ENCODE peak calls at places on chromosome 22, in six cellular contexts. F, E, S, N, C and Z are unnamed samples.

GRCh38 chr22:41501209-41501608 is 32.3 kb downstream of the ACO2 start:
- DNase-seq in F (no peak), E (no peak), S (no peak), N (peak; percentile 27), C (peak; percentile 23), Z (no peak)

GRCh38 chr22:44448271-44448780 is 49.7 kb downstream of the RTL6 start:
- DNase-seq in F (no peak), E (no peak), S (no peak), N (no peak), C (no peak), Z (no peak)

GRCh38 chr22:44668190-44668885 is 33.7 kb upstream of the PRR5 start:
- DNase-seq in F (peak; percentile 80), E (no peak), S (peak; percentile 80), N (no peak), C (no peak), Z (no peak)

GRCh38 chr22:45009881-45010531 is at the start of gene PHF21B:
- DNase-seq in F (peak; percentile 91), E (no peak), S (peak; percentile 75), N (no peak), C (no peak), Z (peak; percentile 52)

GRCh38 chr22:39630721-39631120 is 60.2 kb downstream of the CACNA1I start:
- DNase-seq in F (no peak), E (no peak), S (no peak), N (no peak), C (no peak), Z (no peak)

GRCh38 chr22:35397095-35397904 is 2.6 kb upstream of the MCM5 start:
- DNase-seq in F (no peak), E (no peak), S (no peak), N (no peak), C (peak; percentile 89), Z (no peak)

GRCh38 chr22:19086944-19087343 is 35.3 kb downstream of the DGCR2 start:
- DNase-seq in F (no peak), E (no peak), S (peak; percentile 46), N (no peak), C (no peak), Z (no peak)

GRCh38 chr22:44530106-44530505 is 32.1 kb upstream of the RTL6 start:
- DNase-seq in F (no peak), E (no peak), S (no peak), N (no peak), C (no peak), Z (no peak)

GRCh38 chr22:31952094-31952401 is 7.7 kb downstream of the YWHAH start:
- DNase-seq in F (no peak), E (no peak), S (no peak), N (no peak), C (no peak), Z (no peak)

GRCh38 chr22:44026630-44027511 is 2.8 kb downstream of the PARVB start:
- DNase-seq in F (no peak), E (no peak), S (peak; percentile 41), N (peak; percentile 89), C (no peak), Z (no peak)

GRCh38 chr22:20133930-20134549 is 2.4 kb downstream of the ZDHHC8 start:
- DNase-seq in F (no peak), E (no peak), S (no peak), N (no peak), C (no peak), Z (no peak)

GRCh38 chr22:25729595-25729994 is 12.4 kb upstream of the MYO18B start:
- DNase-seq in F (no peak), E (no peak), S (no peak), N (no peak), C (no peak), Z (no peak)

GRCh38 chr22:32700186-32700882 is 101.2 kb upstream of the TIMP3 start:
- DNase-seq in F (no peak), E (no peak), S (no peak), N (no peak), C (peak; percentile 44), Z (no peak)

GRCh38 chr22:40231618-40232313 is 54.0 kb downstream of the TNRC6B start:
- DNase-seq in F (no peak), E (no peak), S (no peak), N (no peak), C (no peak), Z (no peak)

GRCh38 chr22:19056951-19057401 is 65.2 kb downstream of the DGCR2 start:
- DNase-seq in F (no peak), E (no peak), S (no peak), N (no peak), C (no peak), Z (no peak)

GRCh38 chr22:42292726-42293520 is 22.5 kb upstream of the TCF20 start:
- DNase-seq in F (no peak), E (no peak), S (no peak), N (no peak), C (no peak), Z (no peak)

GRCh38 chr22:42745118-42745517 is 24.4 kb upstream of the A4GALT start:
- DNase-seq in F (no peak), E (no peak), S (no peak), N (no peak), C (no peak), Z (no peak)

GRCh38 chr22:50299724-50300619 is 7.5 kb downstream of the PLXNB2 start:
- DNase-seq in F (peak; percentile 86), E (no peak), S (no peak), N (no peak), C (no peak), Z (no peak)

GRCh38 chr22:50298266-50298637 is 9.2 kb downstream of the PLXNB2 start:
- DNase-seq in F (no peak), E (no peak), S (no peak), N (no peak), C (no peak), Z (no peak)

GRCh38 chr22:50300620-50301257 is 6.7 kb downstream of the PLXNB2 start:
- DNase-seq in F (no peak), E (no peak), S (no peak), N (no peak), C (no peak), Z (no peak)

GRCh38 chr22:50297510-50298265 is 9.8 kb downstream of the PLXNB2 start:
- DNase-seq in F (no peak), E (no peak), S (no peak), N (no peak), C (no peak), Z (no peak)

DNA sequence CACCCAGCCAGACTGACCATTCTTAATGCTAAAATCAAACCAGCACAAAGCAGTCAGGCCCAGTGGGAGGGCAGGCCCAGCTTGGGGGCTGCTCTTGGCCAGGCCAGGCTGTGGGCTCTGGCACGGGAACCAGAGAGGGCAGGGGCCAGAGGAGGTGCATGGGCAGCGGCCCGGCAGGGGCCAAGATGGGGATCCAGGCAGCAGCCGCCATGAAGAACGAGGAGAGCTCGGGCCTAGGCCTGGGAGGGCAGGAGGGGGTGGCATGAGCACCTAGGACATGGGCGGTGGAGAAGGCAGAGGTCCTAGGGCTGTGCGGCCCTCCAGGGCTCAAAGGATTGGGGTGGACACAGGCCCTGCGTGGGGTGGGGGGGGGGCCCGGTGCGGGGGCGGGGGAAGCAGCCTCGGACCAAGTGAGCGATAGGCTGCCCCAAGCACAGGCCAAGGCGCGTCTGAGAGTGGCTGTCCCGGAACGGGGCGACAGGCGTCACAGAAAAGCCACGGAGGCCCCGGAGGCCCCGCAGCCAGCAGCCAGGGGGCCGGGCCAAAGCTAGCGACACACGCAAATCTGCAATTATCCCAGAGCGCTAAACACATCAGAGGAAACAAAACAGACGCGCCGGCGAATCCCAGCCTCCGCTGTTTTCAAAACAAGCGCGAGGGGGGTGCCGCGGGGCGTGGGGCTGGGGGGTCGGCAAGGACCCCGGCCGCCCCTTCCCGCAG is 8.3 kb downstream of the PLXNB2 start:
- DNase-seq in F (no peak), E (no peak), S (peak; percentile 22), N (no peak), C (no peak), Z (no peak)
- H3K4me1 ChIP-seq in F (no peaks in the 10 kb centered on the region), E (peaks cover 99% of the 10 kb centered on the region), S (peaks cover 5% of the 10 kb centered on the region), N (peaks cover 39% of the 10 kb centered on the region), C (peaks cover 86% of the 10 kb centered on the region), Z (peaks cover 24% of the 10 kb centered on the region)

DNA sequence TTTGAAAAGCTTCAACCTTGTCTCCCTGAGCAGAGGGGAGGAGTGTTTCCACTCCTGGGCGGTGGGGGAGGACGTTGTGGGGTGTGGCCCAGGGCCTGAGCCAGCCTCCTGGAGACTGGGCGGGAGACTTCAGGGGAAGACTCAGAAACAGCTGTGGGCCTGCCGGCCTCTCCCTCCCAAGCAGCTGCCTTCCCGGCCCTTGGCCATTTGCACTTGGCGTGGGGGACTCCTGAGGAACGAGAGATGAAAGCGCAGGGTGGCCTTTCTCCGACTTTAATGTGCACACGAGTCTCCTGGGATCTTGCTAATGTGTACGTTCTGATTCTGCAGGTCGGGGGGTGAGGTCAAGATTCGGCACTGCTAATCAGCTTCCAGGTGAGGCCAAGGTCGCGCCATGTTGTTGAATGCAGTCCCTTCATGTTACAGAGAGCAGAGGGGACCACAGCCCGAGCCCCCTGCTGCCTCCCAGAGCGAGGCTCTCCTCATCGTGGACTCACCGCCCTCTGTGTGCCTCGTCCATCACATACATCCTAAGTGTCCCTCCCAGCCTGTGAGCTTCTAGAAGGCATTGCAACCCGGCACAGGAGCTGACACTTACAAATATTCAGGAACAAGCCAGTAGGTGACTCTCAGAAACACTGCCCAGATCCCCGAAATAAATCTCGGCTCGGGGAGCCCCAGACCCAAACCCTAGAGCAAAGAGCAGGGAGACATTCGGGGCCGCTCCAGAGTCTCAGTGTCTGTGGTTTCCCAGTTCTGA is 7.7 kb downstream of the LIF start:
- DNase-seq in F (no peak), E (no peak), S (peak; percentile 72), N (no peak), C (no peak), Z (no peak)
- TF ChIP-seq ZNF274 in F (no peak), E (no peak), S (no peak), N (no peak), C (no peak), Z (no peak)

DNA sequence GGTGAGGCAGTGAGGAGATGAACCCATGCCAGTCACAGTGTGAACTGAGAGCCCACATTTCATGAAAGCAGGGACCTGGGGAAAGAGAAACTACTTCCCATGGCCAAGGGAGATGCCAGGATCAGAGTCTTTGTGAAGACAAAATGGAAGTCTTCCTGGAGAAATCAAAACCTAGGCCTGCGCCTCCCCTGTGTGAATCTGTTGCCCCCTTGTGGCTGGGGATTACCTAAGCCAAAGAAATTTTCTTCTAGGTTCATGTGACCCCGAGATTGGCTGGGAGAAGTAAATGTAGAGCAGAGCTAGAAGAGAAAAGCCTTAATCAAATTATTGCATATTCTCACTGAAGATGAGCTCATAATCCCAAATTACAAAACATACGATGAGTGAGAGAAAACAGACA is 1075.3 kb downstream of the TBC1D22A start:
- DNase-seq in F (peak; percentile 57), E (peak; percentile 13), S (peak; percentile 26), N (no peak), C (peak; percentile 30), Z (peak; percentile 15)
- H3K4me1 ChIP-seq in F (no peaks in the 10 kb centered on the region), E (no peaks in the 10 kb centered on the region), S (no peaks in the 10 kb centered on the region), N (no peaks in the 10 kb centered on the region), C (no peaks in the 10 kb centered on the region), Z (peaks cover 2% of the 10 kb centered on the region)

GRCh38 chr22:38172016-38172431 is 9.6 kb downstream of the PLA2G6 start:
- DNase-seq in F (no peak), E (no peak), S (no peak), N (no peak), C (no peak), Z (no peak)

GRCh38 chr22:38174626-38175025 is 7.0 kb downstream of the PLA2G6 start:
- DNase-seq in F (no peak), E (no peak), S (no peak), N (no peak), C (no peak), Z (no peak)

GRCh38 chr22:38170469-38170868 is 11.2 kb downstream of the PLA2G6 start:
- DNase-seq in F (no peak), E (no peak), S (no peak), N (no peak), C (no peak), Z (no peak)

GRCh38 chr22:38173156-38173906 is 8.3 kb downstream of the PLA2G6 start:
- DNase-seq in F (no peak), E (no peak), S (no peak), N (no peak), C (no peak), Z (no peak)

GRCh38 chr22:38172489-38173155 is 9.0 kb downstream of the PLA2G6 start:
- DNase-seq in F (no peak), E (no peak), S (no peak), N (no peak), C (peak; percentile 66), Z (no peak)
- TF ChIP-seq ZNF274 in F (no peak), E (no peak), S (no peak), N (no peak), C (no peak), Z (no peak)